ENCODE peak calls at places on chromosome 2, in seven cellular contexts. P is NCI-H2107, O is T-cell, G is lung microvascular endothelial cell, B is skeletal muscle cell, I is cardiac fibroblast, Z is substantia nigra. W is an unnamed sample.

GRCh38 chr2:43948370-43948769 is 47.4 kb downstream of the LRPPRC start:
- DNase-seq in P (no peak), O (no peak), G (no peak), B (no peak), I (no peak), Z (no peak), W (no peak)

GRCh38 chr2:9235388-9236344 is 29.1 kb downstream of the ASAP2 start:
- DNase-seq in P (no peak), O (no peak), G (no peak), B (no peak), I (peak; percentile 71), Z (no peak), W (no peak)

GRCh38 chr2:229431331-229431954 is 160.4 kb upstream of the PID1 start:
- DNase-seq in P (no peak), O (no peak), G (peak; percentile 56), B (no peak), I (peak; percentile 87), Z (no peak), W (no peak)

GRCh38 chr2:216554755-216555154 is 56.1 kb downstream of the RPL37A start:
- DNase-seq in P (peak; percentile 26), O (no peak), G (no peak), B (no peak), I (no peak), Z (no peak), W (no peak)

GRCh38 chr2:28096421-28096820 is 205.9 kb downstream of the BABAM2 start:
- DNase-seq in P (no peak), O (no peak), G (no peak), B (no peak), I (peak; percentile 59), Z (no peak), W (no peak)

GRCh38 chr2:237791977-237792727 is 6.4 kb upstream of the RBM44 start:
- DNase-seq in P (no peak), O (no peak), G (no peak), B (no peak), I (peak; percentile 26), Z (no peak), W (no peak)

GRCh38 chr2:173079968-173080860 is 4.6 kb downstream of the MAP3K20 start:
- DNase-seq in P (no peak), O (no peak), G (no peak), B (peak; percentile 88), I (peak; percentile 97), Z (no peak), W (no peak)

GRCh38 chr2:17813742-17814458 is 2.4 kb upstream of the MSGN1 start:
- DNase-seq in P (no peak), O (no peak), G (no peak), B (peak; percentile 64), I (peak; percentile 81), Z (no peak), W (no peak)

GRCh38 chr2:168432565-168433186 is 23.4 kb upstream of the CERS6 start:
- DNase-seq in P (no peak), O (peak; percentile 58), G (no peak), B (no peak), I (no peak), Z (no peak), W (no peak)

W was measured in pulmonary artery endothelial cell.